ENCODE peak calls at places on chromosomes 3 and 15, in six cellular contexts. D is mucosa of descending colon, Y is neural crest cell, B is AG10803, M is ascending aorta, E is fibroblast of the aortic adventitia. O is an unnamed sample.

GRCh38 chr3:171871392-171872274 is 28.5 kb downstream of the TMEM212 start:
- DNase-seq in D (no peak), Y (no peak), B (no peak), M (no peak), E (no peak), O (no peak)

GRCh38 chr15:62071711-62072308 is 5.0 kb downstream of the C2CD4A start:
- DNase-seq in D (no peak), Y (no peak), B (peak; percentile 55), M (no peak), E (peak; percentile 76), O (no peak)

GRCh38 chr3:51705276-51706020 is 1.4 kb upstream of the GRM2 start:
- DNase-seq in D (no peak), Y (no peak), B (no peak), M (no peak), E (no peak), O (no peak)

GRCh38 chr15:41795996-41796395 is 21.7 kb downstream of the MAPKBP1 start:
- DNase-seq in D (no peak), Y (no peak), B (no peak), M (no peak), E (no peak), O (no peak)

GRCh38 chr3:159964166-159964973 is 24.3 kb upstream of the IL12A start:
- DNase-seq in D (no peak), Y (no peak), B (peak; percentile 59), M (no peak), E (peak; percentile 78), O (no peak)

GRCh38 chr15:89693696-89694095 is 3.1 kb downstream of the WDR93 start:
- DNase-seq in D (no peak), Y (no peak), B (no peak), M (no peak), E (no peak), O (no peak)

GRCh38 chr3:49844464-49845183 is 11.7 kb downstream of the TRAIP start:
- DNase-seq in D (no peak), Y (no peak), B (no peak), M (no peak), E (no peak), O (no peak)

GRCh38 chr15:57017024-57017423 is 98.6 kb downstream of the TCF12 start:
- DNase-seq in D (no peak), Y (no peak), B (no peak), M (no peak), E (peak; percentile 36), O (peak; percentile 19)

GRCh38 chr15:50315814-50316630 is 39.0 kb downstream of the GABPB1 start:
- DNase-seq in D (no peak), Y (no peak), B (peak; percentile 58), M (no peak), E (peak; percentile 81), O (no peak)

GRCh38 chr3:42556089-42556632 is 25.6 kb downstream of the SEC22C start:
- DNase-seq in D (no peak), Y (no peak), B (no peak), M (no peak), E (no peak), O (no peak)

GRCh38 chr3:177827517-177828249 is 630.4 kb upstream of the TBL1XR1 start:
- DNase-seq in D (no peak), Y (no peak), B (peak; percentile 85), M (no peak), E (peak; percentile 91), O (no peak)

GRCh38 chr15:83654379-83655236 is 685 bp downstream of the ADAMTSL3 start:
- DNase-seq in D (no peak), Y (no peak), B (no peak), M (peak; percentile 75), E (no peak), O (no peak)

GRCh38 chr3:52210550-52211046 is 12.6 kb downstream of the ALAS1 start:
- DNase-seq in D (no peak), Y (no peak), B (peak; percentile 43), M (no peak), E (peak; percentile 48), O (no peak)

DNA sequence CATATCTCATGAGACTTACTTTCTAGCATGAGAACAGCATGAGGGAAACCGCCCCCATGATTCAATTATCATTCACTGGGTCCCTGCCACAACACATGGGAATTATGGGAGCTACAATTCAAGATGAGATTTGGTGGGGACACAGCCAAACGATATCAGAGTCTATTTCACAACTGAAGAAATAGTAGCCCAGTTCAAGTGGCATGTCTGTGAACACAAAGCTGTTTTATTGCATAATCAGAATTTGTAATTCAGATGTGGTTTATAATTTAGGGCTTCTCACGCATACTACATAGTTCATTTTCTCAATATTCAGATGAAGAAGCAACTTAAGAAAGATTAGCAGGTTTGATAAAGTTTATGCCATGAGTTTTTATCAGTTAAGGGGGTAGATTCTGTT is 1188.0 kb upstream of the ALCAM start:
- DNase-seq in D (no peak), Y (no peak), B (peak; percentile 32), M (no peak), E (no peak), O (no peak)
- TF ChIP-seq CTCF in D (no peak), Y (no peak), B (no peak), M (no peak), E (no peak), O (no peak)

DNA sequence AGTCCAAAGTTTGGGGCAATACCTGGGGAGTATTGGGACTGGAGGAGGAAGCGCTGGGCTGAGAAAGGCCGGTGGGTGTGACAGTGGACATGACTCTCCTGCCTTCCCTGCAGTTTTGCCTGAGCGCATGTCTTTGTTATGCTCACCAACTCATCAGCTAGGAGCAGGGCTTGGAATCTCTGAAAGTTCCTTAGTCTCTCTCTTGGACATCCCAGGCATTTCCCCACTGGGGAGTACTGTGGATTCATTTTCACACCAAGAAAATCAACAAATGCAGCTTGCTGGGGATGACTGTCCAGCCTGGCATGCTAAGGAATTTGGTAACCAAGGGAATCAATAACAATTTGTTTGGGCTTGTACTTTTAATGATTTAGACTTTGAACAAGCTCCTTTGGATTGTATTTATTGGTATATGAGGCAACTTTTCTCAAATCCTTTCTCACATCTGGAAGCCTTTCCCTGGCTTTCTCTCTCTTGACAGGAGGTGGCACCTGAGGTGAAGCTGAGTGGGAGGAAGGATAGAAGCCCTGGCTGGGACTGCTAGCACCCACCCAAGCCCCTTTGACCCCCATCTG is 48.5 kb upstream of the CHST2 start:
- DNase-seq in D (no peak), Y (no peak), B (peak; percentile 97), M (no peak), E (peak; percentile 57), O (no peak)
- TF ChIP-seq CTCF in D (no peak), Y (no peak), B (peak; percentile 25), M (no peak), E (no peak), O (no peak)

GRCh38 chr3:10723991-10724390 is 92.0 kb upstream of the SLC6A11 start:
- DNase-seq in D (no peak), Y (no peak), B (no peak), M (peak; percentile 60), E (no peak), O (no peak)
- TF ChIP-seq CTCF in D (no peak), Y (no peak), B (no peak), M (no peak), E (no peak), O (no peak)

GRCh38 chr3:168089179-168089771 is 6.4 kb downstream of the GOLIM4 start:
- DNase-seq in D (no peak), Y (no peak), B (no peak), M (no peak), E (no peak), O (no peak)

GRCh38 chr3:168091299-168091852 is 4.3 kb downstream of the GOLIM4 start:
- DNase-seq in D (peak; percentile 40), Y (no peak), B (no peak), M (no peak), E (no peak), O (no peak)

GRCh38 chr3:168088106-168088722 is 7.5 kb downstream of the GOLIM4 start:
- DNase-seq in D (peak; percentile 51), Y (no peak), B (peak; percentile 21), M (no peak), E (no peak), O (peak; percentile 20)

GRCh38 chr3:168091961-168092360 is 3.8 kb downstream of the GOLIM4 start:
- DNase-seq in D (peak; percentile 41), Y (no peak), B (no peak), M (no peak), E (no peak), O (no peak)

DNA sequence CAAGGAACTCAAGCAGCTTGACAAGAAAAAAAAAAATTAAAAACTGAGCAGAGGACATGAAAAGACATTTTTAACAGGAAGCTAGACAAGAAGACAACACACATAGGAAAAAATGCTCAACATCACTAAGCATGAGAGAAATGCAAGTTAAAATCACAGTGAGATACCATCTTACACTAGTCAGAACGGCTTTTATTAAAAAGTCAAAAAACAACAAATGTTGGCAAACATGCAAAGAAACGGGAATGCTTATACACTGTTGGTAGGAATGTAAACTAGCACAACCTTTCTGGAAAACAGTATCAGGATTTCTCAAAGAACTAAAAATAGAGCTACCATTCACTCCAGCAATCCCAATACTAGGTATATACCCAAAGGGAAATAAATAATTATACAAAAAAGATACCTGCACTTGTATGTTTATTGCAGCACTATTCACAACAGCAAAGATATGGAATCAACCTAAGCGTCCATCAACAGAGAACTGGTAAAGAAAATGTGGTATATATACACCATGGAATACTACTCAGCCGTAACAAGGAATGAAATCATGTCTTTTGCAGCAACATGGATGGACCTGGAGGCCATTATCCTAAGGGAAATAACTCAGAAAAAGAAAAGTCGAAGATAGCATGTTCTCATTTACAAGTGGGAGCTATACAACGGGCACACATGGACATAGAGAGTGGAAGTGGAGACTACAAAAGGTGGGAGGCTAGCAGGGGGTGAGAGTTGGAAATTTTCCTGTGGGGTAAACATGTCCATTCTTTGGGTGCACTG is 5.2 kb downstream of the GOLIM4 start:
- DNase-seq in D (no peak), Y (no peak), B (peak; percentile 43), M (no peak), E (peak; percentile 25), O (no peak)
- TF ChIP-seq CTCF in D (no peak), Y (no peak), B (no peak), M (no peak), E (no peak), O (no peak)

GRCh38 chr15:74785716-74786032 is 3.8 kb downstream of the CSK start:
- DNase-seq in D (no peak), Y (no peak), B (no peak), M (no peak), E (no peak), O (no peak)

GRCh38 chr15:74783808-74784175 is 1.9 kb downstream of the CSK start:
- DNase-seq in D (peak; percentile 38), Y (no peak), B (no peak), M (no peak), E (no peak), O (no peak)

GRCh38 chr15:74783072-74783807 is 1.4 kb downstream of the CSK start:
- DNase-seq in D (peak; percentile 45), Y (no peak), B (no peak), M (no peak), E (no peak), O (peak; percentile 42)

GRCh38 chr15:74784854-74785715 is 3.2 kb downstream of the CSK start:
- DNase-seq in D (no peak), Y (no peak), B (no peak), M (no peak), E (no peak), O (no peak)

DNA sequence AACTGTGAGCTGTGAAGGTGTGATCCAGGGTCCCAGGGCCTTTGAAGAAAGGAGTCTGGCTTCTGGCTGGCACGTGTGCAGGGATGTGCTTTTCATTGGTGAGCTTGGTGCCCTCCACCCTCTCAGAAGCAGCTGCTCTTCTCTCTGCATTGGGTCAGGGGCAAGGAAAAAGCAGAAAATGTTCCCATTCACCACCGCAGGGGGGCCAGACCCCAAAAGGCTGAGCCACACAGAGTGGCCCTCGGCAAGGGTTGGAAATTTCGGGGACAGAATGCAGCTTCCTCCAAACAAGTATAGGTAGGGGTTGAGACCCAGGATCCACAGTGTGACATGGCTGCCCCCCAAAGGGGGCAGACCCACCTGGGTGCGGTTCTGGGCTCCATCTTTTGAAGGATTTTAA is 2.5 kb downstream of the CSK start:
- DNase-seq in D (no peak), Y (no peak), B (no peak), M (no peak), E (no peak), O (no peak)
- TF ChIP-seq CTCF in D (no peak), Y (no peak), B (no peak), M (no peak), E (no peak), O (no peak)